ENCODE peak calls at places on chromosome 4, in five cellular contexts. R is NT2/D1, V is MM.1S, A is neural progenitor cell, M is PC-3. P is an unnamed sample. For H3K27me3, the result is how much of the 10 kb centered on the place peaks cover.

GRCh38 chr4:85815796-85816459 is 341.0 kb downstream of the ARHGAP24 start:
- DNase-seq in R (no peak), V (no peak), A (no peak), M (no peak), P (no peak)

GRCh38 chr4:105265689-105266088 is 119.0 kb downstream of the TET2 start:
- DNase-seq in R (no peak), V (no peak), A (no peak), M (no peak), P (no peak)

GRCh38 chr4:173246719-173247118 is 78.1 kb downstream of the GALNT7 start:
- DNase-seq in R (no peak), V (no peak), A (no peak), M (no peak), P (no peak)

GRCh38 chr4:5808081-5808741 is 84.7 kb downstream of the CRMP1 start:
- DNase-seq in R (no peak), V (no peak), A (no peak), M (no peak), P (no peak)

GRCh38 chr4:167234388-167234881 is at the start of gene SPOCK3:
- DNase-seq in R (no peak), V (peak), A (peak), M (peak), P (peak)

GRCh38 chr4:25144870-25145481 is 15.3 kb downstream of the SEPSECS start:
- DNase-seq in R (no peak), V (peak), A (peak), M (peak), P (no peak)

GRCh38 chr4:166501941-166502382 is 628.9 kb downstream of the TLL1 start:
- DNase-seq in R (peak), V (no peak), A (peak), M (no peak), P (peak)

GRCh38 chr4:12393631-12394262 is 965.1 kb upstream of the HS3ST1 start:
- DNase-seq in R (no peak), V (peak), A (no peak), M (no peak), P (no peak)

GRCh38 chr4:94504545-94504944 is 52.8 kb downstream of the PDLIM5 start:
- DNase-seq in R (no peak), V (no peak), A (no peak), M (no peak), P (no peak)

DNA sequence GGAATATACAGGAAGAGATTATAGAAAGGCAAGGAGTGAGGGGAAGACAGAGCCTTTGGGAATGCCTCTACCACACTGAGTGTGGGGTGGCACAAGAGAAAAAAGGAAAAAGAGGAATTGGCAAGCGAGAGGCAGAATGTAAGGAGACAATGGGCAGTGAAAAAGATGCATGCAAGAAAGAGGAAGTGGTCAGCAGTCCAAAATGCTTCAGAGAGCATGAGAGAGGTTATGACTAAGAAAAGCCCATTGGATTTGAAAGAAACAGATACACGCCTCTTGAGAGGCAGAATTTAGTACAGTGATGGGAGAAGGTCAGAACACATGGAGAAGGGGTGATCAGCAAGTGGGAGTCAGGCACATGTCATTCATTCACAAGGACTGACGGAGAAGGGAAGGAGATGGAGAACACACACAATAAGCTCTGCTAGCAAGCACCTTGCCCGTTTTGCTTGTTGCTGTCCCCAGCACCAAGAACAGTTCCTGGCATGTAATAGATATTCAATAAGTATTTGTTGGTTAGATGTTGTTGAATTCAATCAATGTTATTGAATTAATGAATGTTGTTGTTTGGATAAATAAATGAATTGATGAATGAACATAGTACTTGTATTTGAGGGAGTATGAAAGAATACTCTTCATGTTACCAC is 6.3 kb downstream of the DCHS2 start:
- DNase-seq in R (no peak), V (no peak), A (no peak), M (no peak), P (no peak)
- H3K27me3 ChIP-seq in R (under half), V (under half), A (half or more), M (under half), P (half or more)

GRCh38 chr4:6942238-6942800 is 32.7 kb downstream of the TBC1D14 start:
- DNase-seq in R (no peak), V (peak), A (no peak), M (peak), P (peak)
- H3K9ac ChIP-seq in R (no peak), V (no peak), A (no peak), M (no peak), P (no peak)

GRCh38 chr4:76750716-76751115 is 147.2 kb downstream of the SOWAHB start:
- DNase-seq in R (no peak), V (no peak), A (no peak), M (no peak), P (no peak)

GRCh38 chr4:76751612-76752343 is 146.2 kb downstream of the SOWAHB start:
- DNase-seq in R (no peak), V (no peak), A (no peak), M (no peak), P (no peak)

GRCh38 chr4:76754439-76754838 is 143.5 kb downstream of the SOWAHB start:
- DNase-seq in R (no peak), V (no peak), A (no peak), M (no peak), P (no peak)

GRCh38 chr4:76753814-76754213 is 144.1 kb downstream of the SOWAHB start:
- DNase-seq in R (no peak), V (no peak), A (no peak), M (peak), P (no peak)

DNA sequence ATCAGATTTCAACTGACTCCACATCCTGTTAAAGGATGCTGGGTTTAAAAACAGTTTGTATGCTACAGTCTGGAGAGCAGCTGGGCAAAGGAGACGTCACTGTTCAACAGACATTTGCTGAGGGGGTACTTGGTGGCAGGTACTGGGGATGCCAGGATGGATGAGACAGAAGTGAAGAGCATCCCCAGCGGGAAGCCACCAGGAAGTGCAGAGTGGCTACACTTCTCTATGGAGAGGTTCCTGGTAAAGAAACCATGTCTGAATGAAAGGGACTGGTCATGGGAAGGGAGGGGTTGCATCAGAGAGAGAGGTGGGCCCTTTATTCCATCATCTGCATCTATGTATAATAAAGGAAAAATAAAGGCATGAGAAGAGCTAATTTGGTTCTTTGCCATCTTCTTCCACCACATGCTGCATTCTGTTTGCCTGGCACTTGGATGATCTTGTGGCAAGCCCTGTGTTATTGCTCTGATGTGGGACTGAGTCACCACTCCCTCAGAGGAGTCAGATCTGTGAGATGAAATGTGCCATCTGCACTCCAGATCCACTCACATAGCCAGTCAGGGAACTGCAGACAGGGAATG is 144.9 kb downstream of the SOWAHB start:
- DNase-seq in R (no peak), V (no peak), A (no peak), M (peak), P (no peak)
- H3K4me3 ChIP-seq in R (no peak), V (no peak), A (no peak), M (no peak), P (no peak)

GRCh38 chr4:153788064-153788418 is 842 bp downstream of the SFRP2 start:
- DNase-seq in R (no peak), V (no peak), A (peak), M (no peak), P (peak)
- H3K27me3 ChIP-seq in R (under half), V (under half), A (under half), M (under half), P (half or more)

GRCh38 chr4:71194454-71194853 is 144.4 kb upstream of the SLC4A4 start:
- DNase-seq in R (no peak), V (no peak), A (no peak), M (no peak), P (no peak)

GRCh38 chr4:71198958-71199357 is 139.9 kb upstream of the SLC4A4 start:
- DNase-seq in R (no peak), V (peak), A (no peak), M (no peak), P (no peak)

GRCh38 chr4:71200944-71201533 is 137.8 kb upstream of the SLC4A4 start:
- DNase-seq in R (no peak), V (no peak), A (no peak), M (no peak), P (no peak)

GRCh38 chr4:71195932-71196331 is 142.9 kb upstream of the SLC4A4 start:
- DNase-seq in R (no peak), V (no peak), A (peak), M (no peak), P (peak)
- H3K9ac ChIP-seq in R (no peak), V (no peak), A (no peak), M (no peak), P (no peak)

GRCh38 chr4:87356832-87357526 is 34.0 kb downstream of the HSD17B11 start:
- DNase-seq in R (no peak), V (no peak), A (no peak), M (peak), P (no peak)

GRCh38 chr4:87359258-87359657 is 31.7 kb downstream of the HSD17B11 start:
- DNase-seq in R (no peak), V (no peak), A (no peak), M (no peak), P (no peak)

GRCh38 chr4:87354168-87355102 is 31.8 kb upstream of the HSD17B13 start:
- DNase-seq in R (no peak), V (no peak), A (no peak), M (peak), P (no peak)

GRCh38 chr4:87353592-87353991 is 30.9 kb upstream of the HSD17B13 start:
- DNase-seq in R (peak), V (peak), A (peak), M (peak), P (peak)
- H3K4me3 ChIP-seq in R (no peak), V (no peak), A (no peak), M (no peak), P (no peak)

DNA sequence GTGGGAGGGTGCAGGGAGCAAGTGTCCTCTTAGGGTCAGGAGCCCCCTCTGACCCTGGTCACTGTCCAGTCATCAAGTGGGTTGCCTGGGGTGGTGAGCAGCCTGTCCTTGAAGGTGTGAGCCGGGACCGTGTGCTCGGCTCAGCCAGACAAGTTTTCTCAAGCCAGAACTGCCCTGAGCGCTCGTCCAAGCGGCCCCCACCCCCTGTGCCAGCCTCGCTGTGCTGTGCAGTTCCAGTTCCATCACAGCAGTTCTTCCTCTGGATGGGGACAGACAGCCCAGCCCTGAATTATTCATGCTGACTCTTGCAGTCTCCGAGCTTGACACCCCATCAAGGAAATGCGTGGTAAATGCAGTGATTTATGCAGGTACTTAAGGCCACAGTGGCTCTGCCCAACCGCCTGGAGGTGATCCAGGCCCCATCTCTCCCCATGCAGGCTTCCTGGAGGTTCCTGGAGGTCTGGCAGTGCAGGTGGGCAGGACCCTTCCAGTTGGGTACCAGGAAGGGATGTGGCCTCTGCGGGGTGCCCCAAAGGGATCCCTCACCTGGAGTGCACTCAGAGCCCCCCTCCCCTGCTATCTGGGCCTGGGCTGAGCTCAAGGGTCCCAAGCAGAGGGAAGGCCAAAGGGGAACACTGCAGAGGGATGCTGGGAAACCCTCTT is 44.7 kb upstream of the HMX1 start:
- DNase-seq in R (no peak), V (no peak), A (no peak), M (no peak), P (peak)
- H3K27me3 ChIP-seq in R (under half), V (half or more), A (half or more), M (under half), P (under half)

P was measured in endodermal cell.